ENCODE peak calls at places on chromosomes 1 and 21, in six cellular contexts. K is heart right ventricle; Q is EL; I is activated T-cell treated with anti-CD3 and anti-CD28 coated beads, Interleukin-2, amount 50 U/mL, for 72 hours; R is mesothelial cell of epicardium; T is stimulated activated CD4-positive, alpha-beta T cell treated with anti-CD3 and anti-CD28 coated beads, Interleukin-4, amount 100 ng/mL, for 4 hours. C is an unnamed sample.

GRCh38 chr1:43381609-43382008 is 8.0 kb downstream of the MED8 start:
- DNase-seq in T (no peak), K (no peak), R (no peak), Q (no peak), I (no peak), C (no peak)

GRCh38 chr1:226162898-226163297 is 23.6 kb downstream of the ACBD3 start:
- DNase-seq in I (no peak), K (no peak), R (no peak), Q (no peak), T (no peak), C (no peak)

GRCh38 chr1:53525595-53525994 is 66.4 kb downstream of the DMRTB1 start:
- DNase-seq in Q (no peak), T (no peak), R (no peak), I (no peak), K (no peak), C (no peak)

GRCh38 chr1:206955476-206956312 is 9.4 kb upstream of the PIGR start:
- DNase-seq in Q (no peak), I (no peak), K (no peak), T (no peak), R (no peak), C (no peak)

GRCh38 chr1:3895279-3895950 is 4.7 kb downstream of the C1orf174 start:
- DNase-seq in R (no peak), K (no peak), Q (no peak), T (no peak), I (no peak), C (no peak)

GRCh38 chr21:27154451-27155129 is 187.7 kb upstream of the ADAMTS5 start:
- DNase-seq in T (no peak), R (no peak), Q (no peak), K (no peak), I (no peak), C (no peak)

GRCh38 chr1:8571200-8571984 is 246.0 kb downstream of the RERE start:
- DNase-seq in I (no peak), Q (peak; percentile 14), T (no peak), R (no peak), K (no peak), C (no peak)

GRCh38 chr1:8448906-8449661 is 131.2 kb downstream of the SLC45A1 start:
- DNase-seq in R (no peak), I (no peak), K (no peak), T (no peak), Q (peak; percentile 39), C (no peak)

GRCh38 chr1:22788298-22788697 is 77.7 kb downstream of the EPHB2 start:
- DNase-seq in R (no peak), T (no peak), I (no peak), Q (no peak), K (no peak), C (no peak)

GRCh38 chr21:26093094-26093493 is 77.5 kb downstream of the APP start:
- DNase-seq in T (no peak), R (no peak), Q (peak; percentile 48), K (no peak), I (no peak), C (no peak)

GRCh38 chr21:43370091-43370658 is 56.8 kb downstream of the SIK1 start:
- DNase-seq in K (peak; percentile 7), Q (no peak), R (no peak), I (no peak), T (no peak), C (no peak)

GRCh38 chr1:6614953-6615785 is 1.6 kb downstream of the PHF13 start:
- DNase-seq in I (peak; percentile 28), R (peak; percentile 60), Q (no peak), K (peak; percentile 29), T (no peak), C (no peak)

GRCh38 chr1:156727914-156728598 is at the start of gene METTL25B:
- DNase-seq in T (peak; percentile 76), R (peak; percentile 79), I (peak; percentile 87), Q (peak; percentile 82), K (peak; percentile 80), C (peak; percentile 39)

GRCh38 chr21:26842976-26843911 is 2.0 kb downstream of the ADAMTS1 start:
- DNase-seq in K (peak; percentile 90), I (peak; percentile 16), Q (peak; percentile 96), R (peak; percentile 88), T (no peak), C (no peak)

GRCh38 chr1:244862354-244862698 is 2.0 kb downstream of the HNRNPU start:
- DNase-seq in I (no peak), R (no peak), K (no peak), Q (no peak), T (no peak), C (no peak)

GRCh38 chr21:16377120-16377658 is 647.4 kb downstream of the USP25 start:
- DNase-seq in K (no peak), R (no peak), I (no peak), Q (no peak), T (no peak), C (no peak)

GRCh38 chr1:9792156-9793042 is 31.4 kb downstream of the CLSTN1 start:
- DNase-seq in K (no peak), R (no peak), Q (peak; percentile 43), I (no peak), T (no peak), C (no peak)

C was measured in stimulated activated CD8-positive, alpha-beta memory T cell treated with anti-CD3 and anti-CD28 coated beads, Interleukin-4, amount 100 ng/mL, for 4 hours.